ENCODE peak calls at places on chromosomes 1 and 21, in nine cellular contexts. N, I, H, K, U, J, T, Y and Q are unnamed samples.

GRCh38 chr1:164702216-164702615 is 143.2 kb downstream of the PBX1 start:
- DNase-seq in N (no peak), I (no peak), H (peak), K (no peak), U (no peak), J (no peak), T (no peak), Y (no peak), Q (no peak)

GRCh38 chr1:118266436-118266835 is 81.4 kb upstream of the SPAG17 start:
- DNase-seq in N (no peak), I (no peak), H (no peak), K (no peak), U (no peak), J (no peak), T (no peak), Y (no peak), Q (no peak)

GRCh38 chr1:12166834-12167492 is at the start of gene TNFRSF1B:
- DNase-seq in N (no peak), I (peak), H (peak), K (peak), U (peak), J (no peak), T (peak), Y (peak), Q (no peak)

GRCh38 chr1:16612332-16613172 is 812 bp downstream of the NBPF1 start:
- DNase-seq in N (peak), I (peak), H (peak), K (peak), U (no peak), J (no peak), T (peak), Y (peak), Q (peak)

GRCh38 chr1:45272943-45273342 is 53.8 kb upstream of the HPDL start:
- DNase-seq in N (peak), I (no peak), H (peak), K (no peak), U (no peak), J (no peak), T (no peak), Y (no peak), Q (peak)

GRCh38 chr1:27612718-27613117 is 8.8 kb upstream of the AHDC1 start:
- DNase-seq in N (no peak), I (no peak), H (no peak), K (no peak), U (no peak), J (no peak), T (no peak), Y (no peak), Q (no peak)

GRCh38 chr1:86779308-86780191 is 75.2 kb downstream of the SH3GLB1 start:
- DNase-seq in N (no peak), I (no peak), H (peak), K (no peak), U (no peak), J (no peak), T (peak), Y (no peak), Q (peak)

GRCh38 chr1:109790735-109791494 is 27.2 kb upstream of the EPS8L3 start:
- DNase-seq in N (no peak), I (peak), H (no peak), K (no peak), U (peak), J (peak), T (peak), Y (peak), Q (no peak)

GRCh38 chr1:7644906-7645750 is 126.0 kb upstream of the VAMP3 start:
- DNase-seq in N (peak), I (no peak), H (no peak), K (no peak), U (no peak), J (no peak), T (peak), Y (peak), Q (no peak)

GRCh38 chr1:55339681-55340080 is 124.5 kb upstream of the USP24 start:
- DNase-seq in N (no peak), I (no peak), H (no peak), K (no peak), U (no peak), J (no peak), T (no peak), Y (no peak), Q (no peak)

GRCh38 chr1:25798666-25799345 is 1.2 kb upstream of the SELENON start:
- DNase-seq in N (no peak), I (no peak), H (no peak), K (no peak), U (no peak), J (no peak), T (no peak), Y (no peak), Q (no peak)

GRCh38 chr1:77031101-77031662 is 163.9 kb downstream of the ST6GALNAC5 start:
- DNase-seq in N (peak), I (no peak), H (peak), K (no peak), U (no peak), J (no peak), T (no peak), Y (no peak), Q (peak)
- TF ChIP-seq CTCF in N (peak), I (no peak), H (peak), K (no peak), U (no peak), J (no peak), T (no peak), Y (no peak), Q (no peak)

GRCh38 chr1:6034750-6035096 is 11.0 kb upstream of the KCNAB2 start:
- DNase-seq in N (no peak), I (no peak), H (no peak), K (no peak), U (no peak), J (no peak), T (no peak), Y (no peak), Q (no peak)
- TF ChIP-seq CTCF in N (no peak), I (no peak), H (no peak), K (no peak), U (no peak), J (no peak), T (no peak), Y (no peak), Q (no peak)

GRCh38 chr1:228267962-228268890 is 60.4 kb downstream of the OBSCN start:
- DNase-seq in N (no peak), I (peak), H (no peak), K (no peak), U (no peak), J (no peak), T (no peak), Y (no peak), Q (no peak)
- TF ChIP-seq CTCF in N (no peak), I (no peak), H (no peak), K (no peak), U (no peak), J (no peak), T (no peak), Y (no peak), Q (no peak)

GRCh38 chr21:29104239-29104708 is 26.2 kb upstream of the MAP3K7CL start:
- DNase-seq in N (no peak), I (no peak), H (peak), K (no peak), U (no peak), J (no peak), T (no peak), Y (no peak), Q (no peak)
- TF ChIP-seq CTCF in N (no peak), I (no peak), H (no peak), K (no peak), U (no peak), J (no peak), T (no peak), Y (no peak), Q (no peak)

GRCh38 chr1:214719207-214719606 is 116.2 kb downstream of the CENPF start:
- DNase-seq in N (no peak), I (no peak), H (no peak), K (no peak), U (no peak), J (no peak), T (no peak), Y (no peak), Q (no peak)

GRCh38 chr1:214715126-214715525 is 112.1 kb downstream of the CENPF start:
- DNase-seq in N (no peak), I (no peak), H (no peak), K (no peak), U (no peak), J (no peak), T (no peak), Y (no peak), Q (no peak)

GRCh38 chr1:214720561-214720960 is 117.6 kb downstream of the CENPF start:
- DNase-seq in N (peak), I (no peak), H (peak), K (no peak), U (no peak), J (no peak), T (no peak), Y (no peak), Q (no peak)

GRCh38 chr1:214717323-214717722 is 114.3 kb downstream of the CENPF start:
- DNase-seq in N (no peak), I (no peak), H (no peak), K (no peak), U (no peak), J (no peak), T (no peak), Y (no peak), Q (no peak)

GRCh38 chr1:214718724-214719123 is 115.7 kb downstream of the CENPF start:
- DNase-seq in N (peak), I (no peak), H (peak), K (no peak), U (no peak), J (no peak), T (no peak), Y (no peak), Q (no peak)
- TF ChIP-seq CTCF in N (no peak), I (no peak), H (no peak), K (no peak), U (no peak), J (no peak), T (no peak), Y (no peak), Q (no peak)

DNA sequence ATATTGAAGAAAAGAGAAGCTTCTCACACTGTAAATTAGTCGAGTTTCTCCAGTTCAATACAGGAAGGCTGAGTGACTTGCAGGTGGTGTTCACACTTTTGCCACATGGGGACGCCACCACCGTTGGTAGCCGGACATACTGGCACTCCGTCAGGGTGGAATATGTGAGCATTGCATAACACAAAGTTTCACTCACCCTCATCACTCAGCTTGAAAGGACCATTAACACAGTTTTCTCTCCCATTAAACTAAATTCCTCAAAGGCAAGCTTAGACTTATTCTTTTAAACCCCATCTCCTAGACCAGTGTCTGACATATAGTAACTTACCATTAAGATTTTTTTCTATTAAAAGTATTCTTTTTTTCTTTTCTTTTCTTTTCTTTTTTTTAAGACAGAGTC is 105.3 kb upstream of the SERBP1 start:
- DNase-seq in N (peak), I (peak), H (peak), K (peak), U (no peak), J (peak), T (peak), Y (peak), Q (peak)
- TF ChIP-seq CTCF in N (peak), I (peak), H (peak), K (peak), U (no peak), J (peak), T (peak), Y (peak), Q (peak)

GRCh38 chr1:3471356-3472087 is 17.1 kb downstream of the ARHGEF16 start:
- DNase-seq in N (no peak), I (peak), H (peak), K (peak), U (no peak), J (no peak), T (no peak), Y (no peak), Q (no peak)
- TF ChIP-seq CTCF in N (peak), I (no peak), H (peak), K (peak), U (no peak), J (no peak), T (no peak), Y (peak), Q (peak)

GRCh38 chr1:5949761-5950100 is 42.5 kb downstream of the NPHP4 start:
- DNase-seq in N (no peak), I (no peak), H (no peak), K (no peak), U (no peak), J (no peak), T (no peak), Y (no peak), Q (no peak)

GRCh38 chr1:5948681-5949005 is 43.6 kb downstream of the NPHP4 start:
- DNase-seq in N (no peak), I (no peak), H (no peak), K (no peak), U (no peak), J (no peak), T (no peak), Y (no peak), Q (no peak)

GRCh38 chr1:5950201-5950895 is 41.9 kb downstream of the NPHP4 start:
- DNase-seq in N (no peak), I (no peak), H (no peak), K (no peak), U (no peak), J (no peak), T (no peak), Y (no peak), Q (no peak)

GRCh38 chr1:5947978-5948680 is 44.1 kb downstream of the NPHP4 start:
- DNase-seq in N (no peak), I (no peak), H (no peak), K (no peak), U (no peak), J (no peak), T (no peak), Y (no peak), Q (no peak)

GRCh38 chr1:5949074-5949760 is 43.0 kb downstream of the NPHP4 start:
- DNase-seq in N (no peak), I (no peak), H (no peak), K (no peak), U (no peak), J (no peak), T (no peak), Y (no peak), Q (no peak)
- TF ChIP-seq CTCF in N (peak), I (no peak), H (no peak), K (peak), U (no peak), J (no peak), T (no peak), Y (no peak), Q (no peak)

GRCh38 chr1:228471762-228472398 is 15.3 kb upstream of the RNF187 start:
- DNase-seq in N (no peak), I (no peak), H (peak), K (no peak), U (no peak), J (no peak), T (peak), Y (no peak), Q (no peak)
- TF ChIP-seq CTCF in N (peak), I (peak), H (peak), K (peak), U (peak), J (peak), T (peak), Y (peak), Q (peak)